ENCODE peak calls at places on chromosome 4, in ten cellular contexts. One of them, this sample, is unnamed.

GRCh38 chr4:41215155-41215554 is 813 bp upstream of the APBB2 start:
- DNase-seq in upper lobe of right lung: no peak
- DNase-seq in kidney tubule cell: no peak
- DNase-seq in WTC11: no peak
- DNase-seq in GM10248: no peak
- DNase-seq in midbrain: no peak
- DNase-seq in NCI-H1105: no peak
- DNase-seq in T-helper 2 cell: no peak
- DNase-seq in endothelial cell of umbilical vein: peak
- DNase-seq in cerebellum: no peak
- DNase-seq in this sample: no peak

GRCh38 chr4:114558446-114559020 is 40.1 kb upstream of the UGT8 start:
- DNase-seq in upper lobe of right lung: no peak
- DNase-seq in kidney tubule cell: no peak
- DNase-seq in WTC11: no peak
- DNase-seq in GM10248: no peak
- DNase-seq in midbrain: no peak
- DNase-seq in NCI-H1105: no peak
- DNase-seq in T-helper 2 cell: no peak
- DNase-seq in endothelial cell of umbilical vein: no peak
- DNase-seq in cerebellum: no peak
- DNase-seq in this sample: no peak

GRCh38 chr4:79585834-79586233 is 177.8 kb upstream of the GK2 start:
- DNase-seq in upper lobe of right lung: no peak
- DNase-seq in kidney tubule cell: no peak
- DNase-seq in WTC11: peak
- DNase-seq in GM10248: no peak
- DNase-seq in midbrain: no peak
- DNase-seq in NCI-H1105: no peak
- DNase-seq in T-helper 2 cell: no peak
- DNase-seq in endothelial cell of umbilical vein: no peak
- DNase-seq in cerebellum: no peak
- DNase-seq in this sample: no peak

GRCh38 chr4:142845293-142846070 is 619 bp downstream of the INPP4B start:
- DNase-seq in upper lobe of right lung: peak
- DNase-seq in kidney tubule cell: no peak
- DNase-seq in WTC11: peak
- DNase-seq in GM10248: peak
- DNase-seq in midbrain: no peak
- DNase-seq in NCI-H1105: no peak
- DNase-seq in T-helper 2 cell: peak
- DNase-seq in endothelial cell of umbilical vein: peak
- DNase-seq in cerebellum: no peak
- DNase-seq in this sample: no peak

GRCh38 chr4:147590249-147590920 is 26.8 kb upstream of the TMEM184C start:
- DNase-seq in upper lobe of right lung: no peak
- DNase-seq in kidney tubule cell: peak
- DNase-seq in WTC11: peak
- DNase-seq in GM10248: peak
- DNase-seq in midbrain: peak
- DNase-seq in NCI-H1105: peak
- DNase-seq in T-helper 2 cell: peak
- DNase-seq in endothelial cell of umbilical vein: peak
- DNase-seq in cerebellum: peak
- DNase-seq in this sample: peak

GRCh38 chr4:110514889-110515479 is 39.0 kb downstream of the ENPEP start:
- DNase-seq in upper lobe of right lung: no peak
- DNase-seq in kidney tubule cell: peak
- DNase-seq in WTC11: no peak
- DNase-seq in GM10248: peak
- DNase-seq in midbrain: peak
- DNase-seq in NCI-H1105: no peak
- DNase-seq in T-helper 2 cell: peak
- DNase-seq in endothelial cell of umbilical vein: peak
- DNase-seq in cerebellum: peak
- DNase-seq in this sample: no peak

GRCh38 chr4:89069481-89069880 is 12.5 kb upstream of the FAM13A start:
- DNase-seq in upper lobe of right lung: no peak
- DNase-seq in kidney tubule cell: no peak
- DNase-seq in WTC11: no peak
- DNase-seq in GM10248: no peak
- DNase-seq in midbrain: no peak
- DNase-seq in NCI-H1105: no peak
- DNase-seq in T-helper 2 cell: peak
- DNase-seq in endothelial cell of umbilical vein: no peak
- DNase-seq in cerebellum: no peak
- DNase-seq in this sample: no peak

GRCh38 chr4:22991576-22991975 is 298.8 kb downstream of the GBA3 start:
- DNase-seq in upper lobe of right lung: no peak
- DNase-seq in kidney tubule cell: peak
- DNase-seq in WTC11: no peak
- DNase-seq in GM10248: no peak
- DNase-seq in midbrain: no peak
- DNase-seq in NCI-H1105: no peak
- DNase-seq in T-helper 2 cell: no peak
- DNase-seq in endothelial cell of umbilical vein: no peak
- DNase-seq in cerebellum: no peak
- DNase-seq in this sample: no peak

GRCh38 chr4:81747242-81747930 is 275.7 kb upstream of the RASGEF1B start:
- DNase-seq in upper lobe of right lung: no peak
- DNase-seq in kidney tubule cell: peak
- DNase-seq in WTC11: no peak
- DNase-seq in GM10248: no peak
- DNase-seq in midbrain: no peak
- DNase-seq in NCI-H1105: no peak
- DNase-seq in T-helper 2 cell: no peak
- DNase-seq in endothelial cell of umbilical vein: peak
- DNase-seq in cerebellum: no peak
- DNase-seq in this sample: no peak

GRCh38 chr4:71009796-71010588 is 16.5 kb downstream of the DCK start:
- DNase-seq in upper lobe of right lung: no peak
- DNase-seq in kidney tubule cell: peak
- DNase-seq in WTC11: no peak
- DNase-seq in GM10248: peak
- DNase-seq in midbrain: no peak
- DNase-seq in NCI-H1105: no peak
- DNase-seq in T-helper 2 cell: peak
- DNase-seq in endothelial cell of umbilical vein: peak
- DNase-seq in cerebellum: peak
- DNase-seq in this sample: peak

GRCh38 chr4:20248155-20248558 is 3.5 kb upstream of the SLIT2 start:
- DNase-seq in upper lobe of right lung: no peak
- DNase-seq in kidney tubule cell: peak
- DNase-seq in WTC11: no peak
- DNase-seq in GM10248: peak
- DNase-seq in midbrain: peak
- DNase-seq in NCI-H1105: no peak
- DNase-seq in T-helper 2 cell: no peak
- DNase-seq in endothelial cell of umbilical vein: peak
- DNase-seq in cerebellum: peak
- DNase-seq in this sample: no peak

GRCh38 chr4:5051210-5051691 is at the start of gene STK32B:
- DNase-seq in upper lobe of right lung: peak
- DNase-seq in kidney tubule cell: peak
- DNase-seq in WTC11: peak
- DNase-seq in GM10248: peak
- DNase-seq in midbrain: no peak
- DNase-seq in NCI-H1105: no peak
- DNase-seq in T-helper 2 cell: peak
- DNase-seq in endothelial cell of umbilical vein: peak
- DNase-seq in cerebellum: peak
- DNase-seq in this sample: peak

GRCh38 chr4:87209696-87210095 is 10.7 kb downstream of the KLHL8 start:
- DNase-seq in upper lobe of right lung: peak
- DNase-seq in kidney tubule cell: no peak
- DNase-seq in WTC11: no peak
- DNase-seq in GM10248: peak
- DNase-seq in midbrain: peak
- DNase-seq in NCI-H1105: no peak
- DNase-seq in T-helper 2 cell: no peak
- DNase-seq in endothelial cell of umbilical vein: no peak
- DNase-seq in cerebellum: no peak
- DNase-seq in this sample: no peak

GRCh38 chr4:6052679-6053078 is 34.4 kb upstream of the C4orf50 start:
- DNase-seq in upper lobe of right lung: no peak
- DNase-seq in kidney tubule cell: no peak
- DNase-seq in WTC11: no peak
- DNase-seq in GM10248: no peak
- DNase-seq in midbrain: no peak
- DNase-seq in NCI-H1105: no peak
- DNase-seq in T-helper 2 cell: no peak
- DNase-seq in endothelial cell of umbilical vein: no peak
- DNase-seq in cerebellum: no peak
- DNase-seq in this sample: no peak

GRCh38 chr4:37188100-37188499 is 56.4 kb upstream of the NWD2 start:
- DNase-seq in upper lobe of right lung: no peak
- DNase-seq in kidney tubule cell: no peak
- DNase-seq in WTC11: peak
- DNase-seq in GM10248: no peak
- DNase-seq in midbrain: no peak
- DNase-seq in NCI-H1105: no peak
- DNase-seq in T-helper 2 cell: no peak
- DNase-seq in endothelial cell of umbilical vein: no peak
- DNase-seq in cerebellum: no peak
- DNase-seq in this sample: no peak

GRCh38 chr4:173490817-173491518 is 39.1 kb downstream of the HAND2 start:
- DNase-seq in upper lobe of right lung: no peak
- DNase-seq in kidney tubule cell: peak
- DNase-seq in WTC11: no peak
- DNase-seq in GM10248: no peak
- DNase-seq in midbrain: no peak
- DNase-seq in NCI-H1105: no peak
- DNase-seq in T-helper 2 cell: no peak
- DNase-seq in endothelial cell of umbilical vein: peak
- DNase-seq in cerebellum: no peak
- DNase-seq in this sample: no peak

GRCh38 chr4:37438880-37439279 is 194.3 kb downstream of the NWD2 start:
- DNase-seq in upper lobe of right lung: no peak
- DNase-seq in kidney tubule cell: no peak
- DNase-seq in WTC11: no peak
- DNase-seq in GM10248: no peak
- DNase-seq in midbrain: no peak
- DNase-seq in NCI-H1105: no peak
- DNase-seq in T-helper 2 cell: no peak
- DNase-seq in endothelial cell of umbilical vein: no peak
- DNase-seq in cerebellum: no peak
- DNase-seq in this sample: no peak

GRCh38 chr4:1200425-1201035 is 28.1 kb upstream of the SPON2 start:
- DNase-seq in upper lobe of right lung: peak
- DNase-seq in kidney tubule cell: peak
- DNase-seq in WTC11: peak
- DNase-seq in GM10248: no peak
- DNase-seq in midbrain: no peak
- DNase-seq in NCI-H1105: no peak
- DNase-seq in T-helper 2 cell: peak
- DNase-seq in endothelial cell of umbilical vein: no peak
- DNase-seq in cerebellum: no peak
- DNase-seq in this sample: no peak

GRCh38 chr4:131093303-131093702 is 1997.4 kb downstream of the C4orf33 start:
- DNase-seq in upper lobe of right lung: no peak
- DNase-seq in kidney tubule cell: no peak
- DNase-seq in WTC11: no peak
- DNase-seq in GM10248: no peak
- DNase-seq in midbrain: no peak
- DNase-seq in NCI-H1105: no peak
- DNase-seq in T-helper 2 cell: no peak
- DNase-seq in endothelial cell of umbilical vein: no peak
- DNase-seq in cerebellum: no peak
- DNase-seq in this sample: no peak

GRCh38 chr4:27145556-27145955 is 284.9 kb downstream of the STIM2 start:
- DNase-seq in upper lobe of right lung: no peak
- DNase-seq in kidney tubule cell: no peak
- DNase-seq in WTC11: no peak
- DNase-seq in GM10248: no peak
- DNase-seq in midbrain: no peak
- DNase-seq in NCI-H1105: no peak
- DNase-seq in T-helper 2 cell: no peak
- DNase-seq in endothelial cell of umbilical vein: no peak
- DNase-seq in cerebellum: no peak
- DNase-seq in this sample: no peak

GRCh38 chr4:77358315-77358928 is 201.4 kb downstream of the CCNG2 start:
- DNase-seq in upper lobe of right lung: no peak
- DNase-seq in kidney tubule cell: peak
- DNase-seq in WTC11: peak
- DNase-seq in GM10248: peak
- DNase-seq in midbrain: peak
- DNase-seq in NCI-H1105: peak
- DNase-seq in T-helper 2 cell: peak
- DNase-seq in endothelial cell of umbilical vein: peak
- DNase-seq in cerebellum: peak
- DNase-seq in this sample: no peak

GRCh38 chr4:137283737-137284136 is 248.6 kb downstream of the PCDH18 start:
- DNase-seq in upper lobe of right lung: no peak
- DNase-seq in kidney tubule cell: no peak
- DNase-seq in WTC11: no peak
- DNase-seq in GM10248: no peak
- DNase-seq in midbrain: no peak
- DNase-seq in NCI-H1105: no peak
- DNase-seq in T-helper 2 cell: no peak
- DNase-seq in endothelial cell of umbilical vein: no peak
- DNase-seq in cerebellum: no peak
- DNase-seq in this sample: no peak

GRCh38 chr4:5365071-5366008 is 314.1 kb downstream of the STK32B start:
- DNase-seq in upper lobe of right lung: no peak
- DNase-seq in kidney tubule cell: peak
- DNase-seq in WTC11: no peak
- DNase-seq in GM10248: no peak
- DNase-seq in midbrain: no peak
- DNase-seq in NCI-H1105: no peak
- DNase-seq in T-helper 2 cell: no peak
- DNase-seq in endothelial cell of umbilical vein: peak
- DNase-seq in cerebellum: no peak
- DNase-seq in this sample: peak

GRCh38 chr4:27100713-27101112 is 240.1 kb downstream of the STIM2 start:
- DNase-seq in upper lobe of right lung: no peak
- DNase-seq in kidney tubule cell: peak
- DNase-seq in WTC11: no peak
- DNase-seq in GM10248: no peak
- DNase-seq in midbrain: no peak
- DNase-seq in NCI-H1105: no peak
- DNase-seq in T-helper 2 cell: no peak
- DNase-seq in endothelial cell of umbilical vein: no peak
- DNase-seq in cerebellum: no peak
- DNase-seq in this sample: no peak

GRCh38 chr4:87153078-87153477 is 67.3 kb downstream of the KLHL8 start:
- DNase-seq in upper lobe of right lung: no peak
- DNase-seq in kidney tubule cell: no peak
- DNase-seq in WTC11: no peak
- DNase-seq in GM10248: no peak
- DNase-seq in midbrain: no peak
- DNase-seq in NCI-H1105: no peak
- DNase-seq in T-helper 2 cell: no peak
- DNase-seq in endothelial cell of umbilical vein: no peak
- DNase-seq in cerebellum: no peak
- DNase-seq in this sample: no peak

GRCh38 chr4:159545556-159545955 is 442.7 kb downstream of the RAPGEF2 start:
- DNase-seq in upper lobe of right lung: no peak
- DNase-seq in kidney tubule cell: no peak
- DNase-seq in WTC11: no peak
- DNase-seq in GM10248: no peak
- DNase-seq in midbrain: no peak
- DNase-seq in NCI-H1105: no peak
- DNase-seq in T-helper 2 cell: peak
- DNase-seq in endothelial cell of umbilical vein: no peak
- DNase-seq in cerebellum: no peak
- DNase-seq in this sample: no peak

GRCh38 chr4:100165809-100166208 is 24.5 kb downstream of the DDIT4L start:
- DNase-seq in upper lobe of right lung: no peak
- DNase-seq in kidney tubule cell: no peak
- DNase-seq in WTC11: no peak
- DNase-seq in GM10248: no peak
- DNase-seq in midbrain: no peak
- DNase-seq in NCI-H1105: no peak
- DNase-seq in T-helper 2 cell: peak
- DNase-seq in endothelial cell of umbilical vein: no peak
- DNase-seq in cerebellum: no peak
- DNase-seq in this sample: no peak

GRCh38 chr4:176425035-176425434 is 105.3 kb downstream of the SPCS3 start:
- DNase-seq in upper lobe of right lung: no peak
- DNase-seq in kidney tubule cell: peak
- DNase-seq in WTC11: no peak
- DNase-seq in GM10248: no peak
- DNase-seq in midbrain: no peak
- DNase-seq in NCI-H1105: no peak
- DNase-seq in T-helper 2 cell: no peak
- DNase-seq in endothelial cell of umbilical vein: no peak
- DNase-seq in cerebellum: no peak
- DNase-seq in this sample: no peak

This sample was measured in NCI-H187.